ENCODE peak calls at places on chromosomes 7 and 10, in four cellular contexts. L, I, Y and B are unnamed samples.
A peak's percentile ranks its signal among the peaks of the same experiment; 100 is the strongest.

GRCh38 chr7:521221-522070 is 1.8 kb upstream of the PDGFA start:
- DNase-seq in Y (peak; percentile 88), I (no peak), L (peak; percentile 29), B (peak; percentile 54)

GRCh38 chr7:117759950-117760640 is 113.1 kb downstream of the CTTNBP2 start:
- DNase-seq in I (no peak), Y (no peak), L (no peak), B (no peak)

GRCh38 chr7:409344-410281 is 110.0 kb downstream of the PDGFA start:
- DNase-seq in I (no peak), Y (no peak), L (no peak), B (no peak)

GRCh38 chr7:122619664-122620063 is 79.3 kb downstream of the RNF133 start:
- DNase-seq in L (no peak), Y (no peak), I (no peak), B (no peak)

GRCh38 chr10:62443866-62444265 is 69.7 kb downstream of the ZNF365 start:
- DNase-seq in I (no peak), L (peak; percentile 61), Y (no peak), B (peak; percentile 25)

GRCh38 chr10:12503311-12503710 is 154.0 kb downstream of the CAMK1D start:
- DNase-seq in I (no peak), Y (no peak), L (no peak), B (no peak)

GRCh38 chr10:133207627-133208026 is 22.4 kb upstream of the UTF1 start:
- DNase-seq in I (no peak), L (no peak), Y (no peak), B (no peak)

GRCh38 chr7:1666251-1666778 is 3.8 kb upstream of the ELFN1 start:
- DNase-seq in L (no peak), Y (peak; percentile 20), I (no peak), B (no peak)

GRCh38 chr7:73624669-73625001 is 313 bp upstream of the MLXIPL start:
- DNase-seq in L (no peak), Y (no peak), I (no peak), B (no peak)

GRCh38 chr7:29370531-29371314 is 176.1 kb downstream of the CHN2 start:
- DNase-seq in I (no peak), L (no peak), Y (peak; percentile 27), B (no peak)

GRCh38 chr7:84729284-84729683 is 457.6 kb downstream of the SEMA3D start:
- DNase-seq in L (no peak), Y (no peak), I (no peak), B (peak; percentile 80)

GRCh38 chr7:143490719-143491306 is 13.1 kb downstream of the TAS2R41 start:
- DNase-seq in I (no peak), L (peak; percentile 58), Y (no peak), B (peak; percentile 25)

GRCh38 chr7:118076564-118076963 is 107.4 kb upstream of the LSM8 start:
- DNase-seq in Y (no peak), L (no peak), I (no peak), B (no peak)

GRCh38 chr7:36216063-36216684 is 63.1 kb downstream of the EEPD1 start:
- DNase-seq in L (no peak), I (no peak), Y (no peak), B (no peak)

GRCh38 chr7:39678935-39679690 is 55.7 kb downstream of the RALA start:
- DNase-seq in Y (no peak), I (no peak), L (peak; percentile 35), B (no peak)

GRCh38 chr10:88222878-88223277 is 359.5 kb downstream of the PTEN start:
- DNase-seq in I (no peak), Y (no peak), L (no peak), B (no peak)

GRCh38 chr10:121653608-121654007 is 55.4 kb upstream of the FGFR2 start:
- DNase-seq in I (no peak), Y (no peak), L (no peak), B (no peak)

GRCh38 chr10:86649471-86650150 is 4.7 kb upstream of the OPN4 start:
- DNase-seq in Y (no peak), L (no peak), I (no peak), B (no peak)

GRCh38 chr7:82406937-82407336 is 36.6 kb downstream of the CACNA2D1 start:
- DNase-seq in Y (no peak), L (no peak), I (no peak), B (no peak)

GRCh38 chr10:974038-974784 is 14.0 kb upstream of the GTPBP4 start:
- DNase-seq in I (no peak), Y (no peak), L (no peak), B (no peak)

GRCh38 chr10:91391915-91392314 is 18.2 kb upstream of the HECTD2 start:
- DNase-seq in L (no peak), Y (no peak), I (no peak), B (no peak)

GRCh38 chr10:133614830-133615580 is 11.6 kb downstream of the FRG2B start:
- DNase-seq in Y (no peak), I (no peak), L (no peak), B (no peak)

GRCh38 chr7:78499283-78499682 is 700.7 kb downstream of the PHTF2 start:
- DNase-seq in I (no peak), Y (no peak), L (no peak), B (peak; percentile 26)

GRCh38 chr7:145884716-145885514 is 231.7 kb upstream of the CNTNAP2 start:
- DNase-seq in Y (no peak), L (no peak), I (no peak), B (no peak)

GRCh38 chr7:144632724-144633123 is 203.1 kb downstream of the TPK1 start:
- DNase-seq in I (no peak), Y (no peak), L (peak; percentile 4), B (no peak)

GRCh38 chr7:82851126-82851525 is 311.6 kb downstream of the PCLO start:
- DNase-seq in L (no peak), Y (no peak), I (no peak), B (no peak)

GRCh38 chr10:102704915-102705314 is 9.3 kb downstream of the ARL3 start:
- DNase-seq in I (no peak), L (no peak), Y (no peak), B (peak; percentile 88)

GRCh38 chr7:156036153-156036552 is 223.9 kb upstream of the SHH start:
- DNase-seq in Y (no peak), L (no peak), I (no peak), B (no peak)

GRCh38 chr7:80721880-80722595 is 83.6 kb downstream of the CD36 start:
- DNase-seq in I (no peak), L (peak; percentile 10), Y (no peak), B (peak; percentile 82)

GRCh38 chr10:60304832-60305231 is 84.8 kb downstream of the ANK3 start:
- DNase-seq in Y (no peak), I (no peak), L (no peak), B (no peak)

GRCh38 chr10:129740532-129741279 is 223.4 kb downstream of the EBF3 start:
- DNase-seq in Y (no peak), I (no peak), L (no peak), B (no peak)

GRCh38 chr7:68892211-68892610 is 706.1 kb upstream of the AUTS2 start:
- DNase-seq in L (no peak), Y (no peak), I (no peak), B (no peak)

GRCh38 chr7:38681882-38682281 is 50.7 kb upstream of the AMPH start:
- DNase-seq in L (no peak), Y (no peak), I (no peak), B (no peak)

GRCh38 chr7:142767451-142767850 is 3.3 kb upstream of the PRSS2 start:
- DNase-seq in Y (no peak), I (no peak), L (no peak), B (no peak)

GRCh38 chr10:80260295-80261243 is 28.9 kb downstream of the MAT1A start:
- DNase-seq in I (no peak), L (peak; percentile 26), Y (no peak), B (peak; percentile 29)

GRCh38 chr10:123154943-123155505 is 822 bp downstream of the BUB3 start:
- DNase-seq in I (no peak), Y (no peak), L (no peak), B (no peak)